ENCODE peak calls at places on chromosomes 5 and 9, in four cellular contexts. M, T, K and J are unnamed samples.

GRCh38 chr5:160260881-160261815 is 31.8 kb downstream of the FABP6 start:
- DNase-seq in K (no peak), M (peak; percentile 81), T (peak; percentile 75), J (no peak)

GRCh38 chr9:86093788-86094555 is 5.4 kb downstream of the GOLM1 start:
- DNase-seq in K (no peak), M (peak; percentile 72), T (peak; percentile 77), J (no peak)

GRCh38 chr9:83649515-83649914 is 26.6 kb downstream of the IDNK start:
- DNase-seq in M (no peak), K (no peak), T (no peak), J (no peak)

GRCh38 chr5:32449216-32449721 is 4.7 kb upstream of the ZFR start:
- DNase-seq in K (no peak), T (no peak), M (no peak), J (no peak)

GRCh38 chr5:132270706-132271105 is 13.2 kb downstream of the PDLIM4 start:
- DNase-seq in K (no peak), T (no peak), M (no peak), J (no peak)

GRCh38 chr5:169116961-169117461 is 183.9 kb downstream of the SLIT3 start:
- DNase-seq in T (no peak), K (no peak), M (no peak), J (no peak)

GRCh38 chr5:78518365-78519197 is 130.0 kb downstream of the LHFPL2 start:
- DNase-seq in M (peak; percentile 59), T (no peak), K (no peak), J (no peak)

GRCh38 chr5:96636601-96637000 is 25.6 kb upstream of the CAST start:
- DNase-seq in M (no peak), T (no peak), K (no peak), J (no peak)

GRCh38 chr5:152593388-152593787 is 188.3 kb upstream of the NMUR2 start:
- DNase-seq in T (no peak), M (no peak), K (no peak), J (peak; percentile 2)

GRCh38 chr5:140986117-140986521 is 19.8 kb downstream of the PCDHAC2 start:
- DNase-seq in M (no peak), K (no peak), T (no peak), J (no peak)

GRCh38 chr9:95552814-95553546 is 36.2 kb upstream of the PTCH1 start:
- DNase-seq in T (no peak), M (no peak), K (no peak), J (no peak)

GRCh38 chr9:36151306-36152210 is 15.0 kb downstream of the GLIPR2 start:
- DNase-seq in K (peak; percentile 76), T (peak; percentile 84), M (peak; percentile 87), J (peak; percentile 74)

GRCh38 chr5:125461641-125462072 is 715.2 kb upstream of the ZNF608 start:
- DNase-seq in T (no peak), M (no peak), K (no peak), J (no peak)

GRCh38 chr5:122426301-122426700 is 114.3 kb downstream of the SNCAIP start:
- DNase-seq in M (no peak), K (no peak), T (no peak), J (no peak)

GRCh38 chr5:75468593-75468992 is 42.8 kb downstream of the CERT1 start:
- DNase-seq in K (no peak), M (no peak), T (no peak), J (no peak)
- TF ChIP-seq CTCF in K (no peak), M (no peak), T (no peak), J (no peak)

DNA sequence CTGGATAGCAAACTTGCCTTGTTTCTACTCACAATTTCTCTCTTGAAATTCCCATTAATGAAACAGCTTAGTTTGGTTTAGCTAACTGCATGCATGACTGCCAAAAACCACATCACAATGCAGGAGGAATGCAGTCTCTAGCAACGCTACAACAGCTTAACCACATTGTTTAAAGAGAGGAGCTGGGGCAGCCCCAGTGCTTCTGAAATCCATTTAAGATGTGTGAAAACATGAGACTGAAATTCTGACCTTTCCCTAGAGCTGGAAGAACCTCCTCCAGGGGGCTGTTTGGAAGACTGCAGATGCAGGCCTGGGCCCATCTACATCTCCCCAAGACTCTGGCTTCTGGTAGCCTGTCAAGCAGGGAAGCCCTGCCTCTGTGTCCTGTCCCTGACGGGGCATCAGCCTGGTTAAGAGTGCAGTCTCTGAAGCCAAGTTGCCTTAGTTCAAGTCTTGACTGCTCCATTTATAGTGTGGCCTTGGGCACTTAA is 157.1 kb downstream of the ZNF462 start:
- DNase-seq in K (no peak), M (no peak), T (no peak), J (peak; percentile 7)
- TF ChIP-seq CTCF in K (no peak), M (no peak), T (no peak), J (no peak)

GRCh38 chr5:6711409-6712135 is 1.7 kb upstream of the TENT4A start:
- DNase-seq in T (no peak), M (no peak), K (no peak), J (no peak)
- TF ChIP-seq CTCF in T (no peak), M (no peak), K (no peak), J (no peak)

DNA sequence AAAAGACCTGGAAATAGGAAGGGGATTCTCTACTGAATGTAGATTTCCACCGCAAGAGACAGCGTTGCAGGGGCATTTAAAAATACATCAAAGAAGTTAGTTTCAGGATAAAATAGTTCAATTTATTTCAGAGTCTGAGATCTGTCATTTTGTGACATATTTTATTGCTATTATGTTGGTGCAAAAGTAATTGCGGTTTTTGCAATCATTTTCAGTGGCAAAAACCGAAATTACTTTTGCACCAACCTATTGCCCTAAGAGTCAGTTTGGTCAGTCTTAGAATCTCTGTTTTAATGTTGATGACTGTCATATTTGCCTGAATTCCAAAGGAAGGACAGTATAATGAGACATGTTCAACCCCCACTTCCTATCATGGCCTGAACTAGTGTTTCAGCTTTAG is 219.5 kb upstream of the CDH10 start:
- DNase-seq in T (no peak), K (no peak), M (no peak), J (no peak)
- TF ChIP-seq CTCF in T (no peak), K (no peak), M (no peak), J (no peak)

GRCh38 chr5:73985145-73985544 is 359.1 kb downstream of the ARHGEF28 start:
- DNase-seq in M (no peak), K (no peak), T (no peak), J (no peak)
- TF ChIP-seq CTCF in M (peak; percentile 9), K (no peak), T (no peak), J (no peak)

GRCh38 chr5:67375606-67376005 is 179.0 kb upstream of the CD180 start:
- DNase-seq in M (no peak), T (no peak), K (no peak), J (no peak)
- TF ChIP-seq CTCF in M (no peak), T (no peak), K (no peak), J (no peak)